ENCODE peak calls at places on chromosome 15, in seven cellular contexts. W is left cardiac atrium; C is central memory CD8-positive, alpha-beta T cell; J is activated CD4-positive, alpha-beta T cell treated with anti-CD3 and anti-CD28 coated beads for 36 hours; Y is left lung; L is activated CD8-positive, alpha-beta T cell treated with anti-CD3 and anti-CD28 coated beads for 36 hours; F is CD8-positive, alpha-beta T cell. T is an unnamed sample.

GRCh38 chr15:97126556-97127233 is 796.2 kb downstream of the NR2F2 start:
- ATAC-seq in W (no peak), C (no peak), J (no peak), Y (no peak), L (no peak), F (no peak), T (no peak)

GRCh38 chr15:92463826-92464225 is 70.1 kb downstream of the ST8SIA2 start:
- ATAC-seq in W (no peak), C (no peak), J (no peak), Y (no peak), L (no peak), F (no peak), T (no peak)

GRCh38 chr15:55008397-55008796 is 188.3 kb downstream of the RSL24D1 start:
- ATAC-seq in W (peak), C (no peak), J (no peak), Y (no peak), L (no peak), F (no peak), T (no peak)

GRCh38 chr15:78148392-78149067 is 632 bp upstream of the IDH3A start:
- ATAC-seq in W (peak), C (peak), J (peak), Y (peak), L (peak), F (peak), T (no peak)

GRCh38 chr15:31346367-31347066 is 19.9 kb downstream of the KLF13 start:
- ATAC-seq in W (no peak), C (no peak), J (peak), Y (no peak), L (peak), F (no peak), T (no peak)

GRCh38 chr15:82298520-82298919 is 35.9 kb downstream of the SAXO2 start:
- ATAC-seq in W (peak), C (peak), J (peak), Y (no peak), L (peak), F (peak), T (no peak)

GRCh38 chr15:38187646-38188313 is 64.9 kb upstream of the SPRED1 start:
- ATAC-seq in W (no peak), C (no peak), J (no peak), Y (peak), L (no peak), F (no peak), T (no peak)

GRCh38 chr15:93861956-93862741 is 369.2 kb upstream of the MCTP2 start:
- ATAC-seq in W (peak), C (no peak), J (no peak), Y (peak), L (no peak), F (no peak), T (peak)

GRCh38 chr15:48415036-48415886 is 84.0 kb downstream of the DUT start:
- ATAC-seq in W (no peak), C (no peak), J (no peak), Y (no peak), L (no peak), F (no peak), T (peak)

T was measured in esophagus mucosa.